ENCODE peak calls at places on chromosomes 1 and 21, in ten cellular contexts. J is lower leg skin; R is GM12891; X is nephron progenitor cell; B is CD8-positive, alpha-beta memory T cell; K is activated CD8-positive, alpha-beta memory T cell treated with anti-CD3 and anti-CD28 coated beads for 1 hour; S is stimulated activated CD4-positive, alpha-beta T cell treated with anti-CD3 and anti-CD28 coated beads, Interleukin-12 subunit alpha, Interleukin-12 subunit beta, amount 100 ng/mL, for 24 hours; D is M059J; W is NCI-H510A treated with DMSO at 0.1 percent for 48 hours; H is MV-4-11. M is an unnamed sample.

GRCh38 chr1:59947047-59947938 is 20.7 kb upstream of the CYP2J2 start:
- DNase-seq in S (peak; percentile 19), W (peak; percentile 84), K (no peak), H (peak; percentile 31), D (peak; percentile 55), J (peak; percentile 42), R (peak; percentile 24), B (peak; percentile 51), X (peak; percentile 59), M (peak; percentile 64)

GRCh38 chr1:207867136-207868081 is 43.5 kb downstream of the CD34 start:
- DNase-seq in H (no peak), S (no peak), X (no peak), D (no peak), J (peak; percentile 49), W (no peak), B (peak; percentile 60), R (no peak), K (no peak), M (no peak)

GRCh38 chr1:109242387-109242786 is 7.0 kb upstream of the CELSR2 start:
- DNase-seq in J (no peak), B (no peak), H (no peak), X (no peak), K (no peak), R (no peak), D (no peak), W (no peak), S (no peak), M (peak; percentile 47)

GRCh38 chr21:45264146-45264918 is 23.4 kb downstream of the POFUT2 start:
- DNase-seq in R (no peak), W (no peak), S (no peak), X (no peak), B (no peak), D (no peak), K (no peak), J (no peak), H (no peak), M (no peak)

GRCh38 chr1:210234254-210234747 is 1.7 kb downstream of the SERTAD4 start:
- DNase-seq in D (no peak), X (no peak), W (no peak), H (no peak), B (no peak), S (no peak), R (no peak), K (no peak), J (no peak), M (no peak)

GRCh38 chr1:89523597-89524368 is 846 bp upstream of the LRRC8B start:
- DNase-seq in W (peak; percentile 98), D (peak; percentile 42), B (no peak), X (peak; percentile 32), J (no peak), R (peak; percentile 10), K (no peak), S (peak; percentile 65), H (peak; percentile 49), M (no peak)

GRCh38 chr1:72037745-72038343 is 244.5 kb downstream of the NEGR1 start:
- DNase-seq in B (no peak), S (peak; percentile 2), H (peak; percentile 17), X (peak; percentile 42), W (peak; percentile 55), R (no peak), D (peak; percentile 30), K (no peak), J (no peak), M (peak; percentile 51)

GRCh38 chr1:88946845-88947244 is 45.6 kb downstream of the KYAT3 start:
- DNase-seq in H (peak; percentile 50), S (no peak), K (no peak), X (no peak), J (no peak), R (no peak), B (no peak), D (no peak), W (no peak), M (no peak)

GRCh38 chr1:34426325-34426896 is 249.7 kb downstream of the C1orf94 start:
- DNase-seq in X (no peak), B (no peak), J (no peak), W (no peak), H (no peak), S (no peak), D (peak; percentile 74), R (no peak), K (no peak), M (no peak)

GRCh38 chr1:24110642-24111263 is 1.2 kb downstream of the MYOM3 start:
- DNase-seq in X (no peak), K (no peak), B (no peak), J (no peak), R (no peak), D (no peak), S (no peak), W (no peak), H (no peak), M (peak; percentile 12)

GRCh38 chr1:211420845-211421454 is 71.0 kb downstream of the RD3 start:
- DNase-seq in X (no peak), R (no peak), J (no peak), D (no peak), B (no peak), K (no peak), W (no peak), S (no peak), H (no peak), M (peak; percentile 64)

GRCh38 chr1:164563821-164564251 is 4.9 kb downstream of the PBX1 start:
- DNase-seq in J (no peak), D (no peak), S (no peak), X (no peak), R (no peak), W (no peak), B (no peak), H (no peak), K (no peak), M (no peak)

GRCh38 chr21:16264314-16264713 is 534.5 kb downstream of the USP25 start:
- DNase-seq in W (no peak), K (no peak), H (peak; percentile 15), D (no peak), S (no peak), R (no peak), X (no peak), B (no peak), J (no peak), M (no peak)

GRCh38 chr1:180988221-180988826 is 34.3 kb downstream of the STX6 start:
- DNase-seq in W (peak; percentile 11), S (no peak), H (no peak), R (no peak), D (peak; percentile 8), K (no peak), J (no peak), X (no peak), B (no peak), M (no peak)

GRCh38 chr1:50959913-50960844 is at the start of gene FAF1:
- DNase-seq in W (peak; percentile 96), B (peak; percentile 99), S (peak; percentile 94), K (peak; percentile 93), H (peak; percentile 94), J (peak; percentile 97), R (peak; percentile 91), D (peak; percentile 97), X (peak; percentile 96), M (peak; percentile 94)

GRCh38 chr1:182280521-182280920 is 111.1 kb downstream of the GLUL start:
- DNase-seq in W (peak; percentile 32), B (no peak), R (no peak), S (no peak), J (no peak), X (no peak), H (no peak), D (no peak), K (no peak), M (no peak)

GRCh38 chr1:214003233-214003632 is 15.5 kb downstream of the PROX1 start:
- DNase-seq in S (no peak), H (no peak), R (no peak), W (peak; percentile 15), B (no peak), K (no peak), D (no peak), X (no peak), J (no peak), M (no peak)

GRCh38 chr1:224497714-224498573 is 63.3 kb upstream of the WDR26 start:
- DNase-seq in H (peak; percentile 99), K (no peak), W (no peak), J (no peak), X (no peak), R (peak; percentile 54), D (peak; percentile 94), B (no peak), S (peak; percentile 63), M (peak; percentile 83)

M was measured in AG10803.